ENCODE peak calls at places on chromosomes 13 and 19, in four cellular contexts. P, A, Z and D are unnamed samples.

GRCh38 chr19:40756502-40757110 is 5.6 kb downstream of the SNRPA start:
- DNase-seq in P (no peak), Z (no peak), A (no peak), D (no peak)

GRCh38 chr19:932647-933552 is 7.1 kb downstream of the ARID3A start:
- DNase-seq in Z (peak), A (peak), P (peak), D (peak)

GRCh38 chr19:1720237-1720636 is 33.1 kb upstream of the ONECUT3 start:
- DNase-seq in P (no peak), A (no peak), Z (no peak), D (no peak)

GRCh38 chr19:48560095-48560530 is 8.1 kb downstream of the SULT2B1 start:
- DNase-seq in P (no peak), Z (no peak), A (no peak), D (no peak)

GRCh38 chr19:2820112-2820702 is 539 bp downstream of the ZNF554 start:
- DNase-seq in A (no peak), Z (no peak), P (peak), D (no peak)

GRCh38 chr13:113119166-113119821 is 3.3 kb upstream of the F10 start:
- DNase-seq in A (no peak), P (no peak), Z (no peak), D (no peak)

GRCh38 chr13:21625366-21625765 is 21.4 kb upstream of the MICU2 start:
- DNase-seq in Z (peak), A (no peak), P (peak), D (peak)

GRCh38 chr19:38395381-38396127 is 7.1 kb downstream of the SPRED3 start:
- DNase-seq in A (no peak), Z (no peak), P (no peak), D (no peak)

GRCh38 chr13:29422015-29422414 is 173.5 kb downstream of the SLC7A1 start:
- DNase-seq in A (no peak), Z (no peak), P (no peak), D (no peak)

GRCh38 chr13:82698941-82699340 is 1183.3 kb downstream of the SLITRK1 start:
- DNase-seq in P (no peak), Z (no peak), A (no peak), D (no peak)

GRCh38 chr19:44990459-44990858 is 10.8 kb upstream of the RELB start:
- DNase-seq in Z (no peak), P (no peak), A (no peak), D (no peak)

GRCh38 chr13:44148159-44148929 is 225.3 kb upstream of the SERP2 start:
- DNase-seq in Z (no peak), P (peak), A (no peak), D (peak)

GRCh38 chr13:108779308-108779707 is 149.9 kb downstream of the MYO16 start:
- DNase-seq in P (no peak), A (no peak), Z (no peak), D (no peak)

GRCh38 chr19:1873524-1874473 is 10.4 kb upstream of the KLF16 start:
- DNase-seq in A (peak), Z (peak), P (peak), D (no peak)

GRCh38 chr13:112931028-112931934 is 37.7 kb upstream of the MCF2L start:
- DNase-seq in P (peak), Z (peak), A (no peak), D (peak)

GRCh38 chr19:37655689-37656491 is 625 bp upstream of the ZFP30 start:
- DNase-seq in Z (peak), P (peak), A (peak), D (peak)

GRCh38 chr19:33080761-33081681 is at the start of gene GPATCH1:
- DNase-seq in A (peak), P (peak), Z (peak), D (peak)

GRCh38 chr13:45737571-45738002 is 35.5 kb downstream of the CBY2 start:
- DNase-seq in Z (peak), P (no peak), A (no peak), D (no peak)

GRCh38 chr13:24183741-24184182 is 23.2 kb downstream of the SPATA13 start:
- DNase-seq in A (no peak), P (no peak), Z (no peak), D (no peak)

GRCh38 chr19:32012206-32012605 is 333.2 kb upstream of the ZNF507 start:
- DNase-seq in P (no peak), A (no peak), Z (no peak), D (no peak)

GRCh38 chr13:74977498-74977897 is 504.5 kb downstream of the TBC1D4 start:
- DNase-seq in A (no peak), Z (no peak), P (no peak), D (no peak)

GRCh38 chr13:43838909-43839308 is 40.6 kb downstream of the CCDC122 start:
- DNase-seq in P (peak), A (no peak), Z (no peak), D (no peak)

GRCh38 chr19:6238643-6239281 is 41.0 kb downstream of the MLLT1 start:
- DNase-seq in A (no peak), P (peak), Z (peak), D (peak)

GRCh38 chr13:76285463-76285862 is 600.7 kb downstream of the KCTD12 start:
- DNase-seq in P (no peak), Z (no peak), A (no peak), D (no peak)

GRCh38 chr19:55304279-55304978 is 20.6 kb downstream of the BRSK1 start:
- DNase-seq in Z (peak), P (peak), A (no peak), D (peak)

GRCh38 chr19:49512970-49513745 is 697 bp downstream of the FCGRT start:
- DNase-seq in P (no peak), Z (peak), A (peak), D (no peak)

GRCh38 chr13:112869202-112870061 is 99.6 kb upstream of the MCF2L start:
- DNase-seq in P (no peak), A (no peak), Z (no peak), D (no peak)

GRCh38 chr19:19662866-19663291 is 597 bp downstream of the ATP13A1 start:
- DNase-seq in P (no peak), A (no peak), Z (peak), D (no peak)

GRCh38 chr19:7595466-7596133 is at the start of gene CAMSAP3:
- DNase-seq in P (peak), A (no peak), Z (peak), D (no peak)

GRCh38 chr13:51995677-51996551 is 15.3 kb downstream of the ATP7B start:
- DNase-seq in A (peak), P (peak), Z (no peak), D (peak)
- TF ChIP-seq CTCF in A (no peak), P (no peak), Z (no peak), D (no peak)

DNA sequence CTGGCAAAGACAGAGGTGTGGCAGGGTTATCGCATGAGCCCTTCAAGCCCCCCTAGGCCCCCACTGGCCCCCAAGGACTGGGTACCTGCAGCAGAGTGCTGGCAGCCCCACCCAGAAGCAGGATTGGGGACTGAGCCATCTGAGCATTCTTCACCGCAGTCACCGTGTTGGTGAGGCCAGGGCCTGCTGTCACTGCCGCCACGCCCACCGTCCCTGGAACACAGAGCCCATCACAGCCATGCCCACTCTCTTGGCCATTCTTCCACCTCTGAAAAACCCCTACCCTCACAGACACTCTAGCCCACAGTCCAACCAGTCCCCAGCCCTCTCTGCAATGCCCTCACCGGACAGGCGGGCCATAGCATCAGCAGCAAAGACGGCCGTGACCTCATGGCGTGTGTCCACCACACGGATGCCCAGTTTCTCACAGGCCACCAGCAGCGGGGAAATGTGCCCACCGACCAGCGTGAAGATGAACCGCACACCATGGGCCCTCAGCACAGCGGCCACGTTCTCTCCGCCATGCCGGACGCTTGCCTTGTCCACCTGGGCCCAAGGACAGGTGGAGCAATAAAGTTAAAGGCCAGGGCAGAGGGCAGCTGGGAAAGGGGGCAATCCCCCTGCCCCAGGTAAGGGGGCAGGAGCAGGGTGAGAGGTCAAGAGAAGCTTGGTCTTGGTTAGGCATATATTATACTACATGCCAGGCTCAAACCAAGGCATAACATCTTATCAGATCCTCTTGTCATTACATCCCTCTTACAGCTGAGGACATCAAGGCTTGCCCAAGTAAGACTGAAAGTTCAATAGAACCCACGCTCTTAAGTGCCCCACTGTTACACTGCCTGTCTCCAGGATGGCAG is 16.1 kb downstream of the SYDE1 start:
- DNase-seq in A (no peak), Z (no peak), P (no peak), D (no peak)
- H3K4me3 ChIP-seq in A (no peak), Z (no peak), P (no peak), D (no peak)

GRCh38 chr19:4260605-4261191 is 13.8 kb downstream of the YJU2 start:
- DNase-seq in Z (no peak), A (no peak), P (no peak), D (no peak)
- TF ChIP-seq CTCF in Z (no peak), A (no peak), P (no peak), D (no peak)

GRCh38 chr13:110390572-110390971 is 83.5 kb downstream of the COL4A2 start:
- DNase-seq in Z (no peak), A (no peak), P (peak), D (peak)

GRCh38 chr13:110387451-110388140 is 80.5 kb downstream of the COL4A2 start:
- DNase-seq in Z (no peak), P (peak), A (peak), D (peak)

GRCh38 chr13:110391273-110391672 is 84.2 kb downstream of the COL4A2 start:
- DNase-seq in P (peak), A (no peak), Z (no peak), D (peak)

GRCh38 chr13:110392510-110393233 is 85.6 kb downstream of the COL4A2 start:
- DNase-seq in Z (no peak), P (peak), A (no peak), D (peak)

DNA sequence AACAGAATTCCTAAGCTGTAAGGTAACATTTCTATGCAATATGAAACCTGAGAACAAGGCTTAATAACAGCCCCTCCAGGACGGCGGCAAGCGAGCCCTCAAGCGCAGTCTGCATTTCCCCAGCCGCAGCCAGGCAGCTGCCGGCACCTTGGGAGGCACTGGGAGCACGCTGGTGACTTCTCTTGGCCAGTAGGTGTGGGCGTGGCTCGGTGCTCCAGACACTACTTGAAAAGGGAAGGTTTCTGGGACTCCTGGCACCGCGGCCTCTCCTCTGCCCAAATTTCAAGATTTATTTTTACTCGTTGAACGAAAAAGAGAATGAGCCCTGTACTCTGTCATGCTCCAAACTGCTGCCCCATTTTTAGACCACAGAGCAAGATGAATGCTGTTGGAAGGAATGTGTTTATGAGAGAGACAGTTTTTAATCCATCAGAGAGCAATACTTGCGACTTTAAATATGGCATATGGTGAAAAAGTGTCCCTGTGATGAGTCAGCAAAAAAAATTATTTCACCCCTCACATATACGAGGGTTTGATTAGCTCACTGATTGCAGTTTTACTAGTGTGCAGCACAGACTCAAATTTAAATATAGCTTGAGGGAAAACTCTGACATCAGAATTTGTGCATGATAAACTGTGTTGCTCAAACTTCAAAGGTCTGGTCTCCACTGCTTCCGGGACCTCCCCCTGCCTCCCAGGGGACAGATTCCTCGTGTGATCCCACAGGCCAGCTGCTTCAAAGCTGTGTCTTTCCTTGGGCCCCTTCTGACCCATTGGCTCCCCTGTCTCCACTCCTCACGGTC is 81.3 kb downstream of the COL4A2 start:
- DNase-seq in P (peak), Z (peak), A (peak), D (peak)
- H3K4me3 ChIP-seq in P (no peak), Z (no peak), A (peak), D (no peak)